ENCODE peak calls at places on chromosome 20, in five cellular contexts. Q, C, Y, R and T are unnamed samples.

GRCh38 chr20:4973330-4974097 is 27.8 kb downstream of the SLC23A2 start:
- DNase-seq in Q (no peak), C (peak), Y (no peak), R (no peak), T (no peak)

GRCh38 chr20:1813101-1813529 is 82.1 kb upstream of the SIRPA start:
- DNase-seq in Q (no peak), C (peak), Y (peak), R (peak), T (no peak)

GRCh38 chr20:19176483-19176882 is 36.0 kb upstream of the SLC24A3 start:
- DNase-seq in Q (no peak), C (no peak), Y (no peak), R (no peak), T (no peak)

GRCh38 chr20:63835031-63835858 is 4.2 kb upstream of the ZBTB46 start:
- DNase-seq in Q (no peak), C (peak), Y (peak), R (peak), T (no peak)

GRCh38 chr20:1423625-1424106 is 30.8 kb upstream of the FKBP1A start:
- DNase-seq in Q (no peak), C (peak), Y (no peak), R (peak), T (no peak)

GRCh38 chr20:46354207-46354555 is 45.9 kb upstream of the CDH22 start:
- DNase-seq in Q (no peak), C (no peak), Y (no peak), R (no peak), T (no peak)

GRCh38 chr20:39874049-39874893 is 814.8 kb downstream of the MAFB start:
- DNase-seq in Q (no peak), C (peak), Y (peak), R (peak), T (peak)

GRCh38 chr20:46388201-46388836 is 18.1 kb downstream of the ELMO2 start:
- DNase-seq in Q (no peak), C (no peak), Y (no peak), R (no peak), T (no peak)

GRCh38 chr20:62374431-62375152 is 7.5 kb upstream of the LAMA5 start:
- DNase-seq in Q (no peak), C (no peak), Y (no peak), R (no peak), T (no peak)

GRCh38 chr20:4956200-4956810 is 45.0 kb downstream of the SLC23A2 start:
- DNase-seq in Q (no peak), C (no peak), Y (no peak), R (peak), T (peak)

GRCh38 chr20:61252601-61253263 is 671 bp downstream of the CDH4 start:
- DNase-seq in Q (no peak), C (no peak), Y (no peak), R (no peak), T (no peak)